ENCODE peak calls at places on chromosomes 1 and 21, in four cellular contexts. J is foreskin fibroblast; T is CD8-positive, alpha-beta T cell; O is colonic mucosa. K is an unnamed sample.

GRCh38 chr1:147824776-147825175 is 64.4 kb upstream of the GJA5 start:
- DNase-seq in T (no peak), O (no peak), J (no peak), K (no peak)

GRCh38 chr1:32464716-32465540 is at the start of gene ZBTB8B:
- DNase-seq in T (peak; percentile 34), J (peak; percentile 68), O (peak; percentile 78), K (peak; percentile 79)

GRCh38 chr21:36589352-36589971 is 109.5 kb upstream of the SIM2 start:
- DNase-seq in J (peak; percentile 74), T (no peak), O (peak; percentile 39), K (peak; percentile 68)

GRCh38 chr1:85421179-85421578 is 43.8 kb downstream of the DDAH1 start:
- DNase-seq in O (no peak), T (no peak), J (no peak), K (no peak)

GRCh38 chr1:155910621-155911121 is 478 bp downstream of the RIT1 start:
- DNase-seq in T (no peak), J (peak; percentile 64), O (peak; percentile 29), K (peak; percentile 44)

GRCh38 chr1:64194168-64195088 is 9.0 kb upstream of the UBE2U start:
- DNase-seq in T (no peak), O (no peak), J (no peak), K (no peak)

GRCh38 chr1:111733183-111733995 is 5.8 kb downstream of the INKA2 start:
- DNase-seq in J (peak; percentile 97), T (no peak), O (peak; percentile 41), K (no peak)

GRCh38 chr1:248696261-248696660 is 6.3 kb downstream of the OR14I1 start:
- DNase-seq in T (no peak), J (no peak), O (peak; percentile 49), K (no peak)

GRCh38 chr1:175597969-175598765 is 145.2 kb downstream of the TNR start:
- DNase-seq in J (peak; percentile 15), T (no peak), O (no peak), K (peak; percentile 68)

GRCh38 chr1:197042676-197043341 is 24.3 kb downstream of the F13B start:
- DNase-seq in T (no peak), J (no peak), O (no peak), K (no peak)

DNA sequence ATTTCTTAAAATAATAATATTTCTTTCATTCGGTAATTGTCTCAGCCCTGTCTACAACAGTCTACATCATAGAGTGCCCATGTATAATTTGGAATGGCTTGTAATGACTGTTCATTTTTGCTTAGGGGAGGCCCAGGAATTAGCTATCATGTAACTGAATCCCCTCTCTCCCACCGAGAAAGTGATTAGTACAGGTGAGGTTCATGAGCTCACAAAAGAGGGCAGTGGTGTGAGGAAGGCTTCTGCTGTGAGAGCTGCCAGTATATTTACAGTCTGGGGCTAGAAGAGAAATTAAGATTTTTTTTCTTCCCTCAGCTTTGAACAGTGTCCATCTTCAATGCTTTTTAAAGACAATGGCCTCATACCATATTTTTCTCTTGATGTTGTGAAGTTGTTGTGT is 340.7 kb downstream of the ADGRL2 start:
- DNase-seq in O (no peak), T (no peak), J (no peak), K (no peak)
- TF ChIP-seq CTCF in O (no peak), T (no peak), J (no peak), K (no peak)

DNA sequence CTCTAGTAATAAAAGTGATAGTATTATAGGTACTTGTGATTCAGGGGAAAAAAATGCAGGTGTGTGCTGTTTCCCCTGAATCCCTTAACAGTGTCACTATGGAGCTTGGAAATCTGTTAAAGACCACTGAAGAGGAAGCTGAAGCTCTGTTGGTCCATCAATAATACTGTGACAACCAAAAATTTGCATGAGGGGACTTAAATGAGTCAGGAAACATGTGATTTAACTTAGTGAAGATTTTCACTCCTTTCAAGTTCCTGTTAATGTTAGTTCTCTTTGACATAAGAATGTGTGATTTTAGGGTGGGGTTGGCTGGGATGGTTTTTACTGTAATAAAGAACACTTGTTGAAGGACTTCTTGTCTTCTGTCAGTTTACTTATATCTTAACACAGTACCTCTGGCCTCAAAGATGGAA is 32.0 kb downstream of the VANGL2 start:
- DNase-seq in T (no peak), J (no peak), O (no peak), K (peak; percentile 45)
- TF ChIP-seq CTCF in T (no peak), J (no peak), O (no peak), K (no peak)

GRCh38 chr1:48084826-48085225 is 87.6 kb upstream of the TRABD2B start:
- DNase-seq in T (no peak), J (no peak), O (peak; percentile 41), K (no peak)
- TF ChIP-seq CTCF in T (no peak), J (no peak), O (no peak), K (no peak)

GRCh38 chr1:28882009-28882628 is 32.2 kb upstream of the EPB41 start:
- DNase-seq in J (peak; percentile 94), T (peak; percentile 78), O (peak; percentile 93), K (peak; percentile 70)
- TF ChIP-seq CTCF in J (peak; percentile 96), T (peak; percentile 87), O (peak; percentile 89), K (peak; percentile 97)

GRCh38 chr21:30348506-30348905 is at the start of gene KRTAP23-1:
- DNase-seq in J (no peak), T (no peak), O (no peak), K (no peak)

GRCh38 chr21:30340714-30341573 is 3.5 kb upstream of the KRTAP27-1 start:
- DNase-seq in J (peak; percentile 25), O (peak; percentile 51), T (peak; percentile 7), K (peak; percentile 3)

GRCh38 chr21:30349572-30349971 is 1.2 kb upstream of the KRTAP23-1 start:
- DNase-seq in T (no peak), J (no peak), O (no peak), K (no peak)

GRCh38 chr21:30345014-30345413 is 3.4 kb downstream of the KRTAP23-1 start:
- DNase-seq in J (no peak), O (no peak), T (no peak), K (no peak)
- TF ChIP-seq CTCF in J (no peak), O (no peak), T (no peak), K (no peak)

DNA sequence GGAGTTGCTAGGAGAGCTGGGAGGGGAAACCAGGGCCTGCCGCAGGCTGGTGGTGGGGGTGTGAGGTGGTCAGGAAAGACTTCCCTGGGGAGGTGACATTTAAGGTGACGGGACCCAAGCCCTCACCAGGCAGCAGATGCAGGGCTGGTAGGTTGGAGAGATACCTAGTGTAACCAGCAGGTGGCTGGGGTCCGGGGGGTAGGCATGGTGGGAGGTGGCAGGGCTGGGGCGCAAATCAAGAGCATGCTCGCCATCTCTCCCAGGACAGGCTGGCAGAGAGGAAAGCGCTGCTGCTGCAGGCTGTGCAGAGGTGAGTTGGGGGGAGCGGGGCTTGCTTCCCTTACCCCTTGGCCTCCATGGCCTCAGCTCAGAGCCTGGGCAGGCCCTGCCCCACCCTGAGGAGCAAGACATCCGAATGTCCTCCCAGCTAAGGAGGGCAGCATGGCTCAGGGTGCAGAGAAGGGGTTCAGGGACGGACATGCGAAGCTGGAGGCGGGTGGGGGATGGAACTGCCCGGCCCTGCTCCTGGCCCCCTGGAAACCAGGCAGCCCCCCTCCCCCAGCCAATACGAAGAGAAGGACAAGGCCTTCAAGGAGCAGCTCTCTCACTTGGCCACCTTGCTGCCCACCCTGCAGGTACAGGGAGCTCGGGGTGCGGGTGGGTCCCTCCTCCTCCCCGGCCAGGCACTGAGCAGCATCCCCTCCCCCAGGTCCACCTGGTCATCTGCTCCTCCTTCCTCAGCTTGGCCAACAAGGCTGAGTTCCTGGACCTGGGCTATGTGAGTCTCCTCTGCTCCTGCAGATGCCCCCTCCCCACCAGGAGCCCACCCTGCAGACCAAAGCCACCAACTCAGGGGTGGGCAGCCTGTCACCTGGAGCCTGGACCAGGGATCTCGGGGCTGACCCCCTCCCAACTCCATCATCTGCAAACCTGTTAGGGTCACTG is 4.0 kb downstream of the RNF207 start:
- DNase-seq in O (peak; percentile 26), T (no peak), J (no peak), K (no peak)
- TF ChIP-seq CTCF in O (no peak), T (no peak), J (no peak), K (peak; percentile 28)

GRCh38 chr1:160888926-160889325 is 3.9 kb upstream of the ITLN1 start:
- DNase-seq in J (no peak), O (no peak), T (no peak), K (no peak)

GRCh38 chr1:160884091-160884490 is 889 bp downstream of the ITLN1 start:
- DNase-seq in J (no peak), T (no peak), O (no peak), K (no peak)

GRCh38 chr1:160885080-160885479 is at the start of gene ITLN1:
- DNase-seq in J (no peak), O (peak; percentile 30), T (no peak), K (no peak)

GRCh38 chr1:160883586-160883985 is 1.4 kb downstream of the ITLN1 start:
- DNase-seq in T (no peak), O (no peak), J (no peak), K (no peak)

GRCh38 chr1:160884579-160884978 is 401 bp downstream of the ITLN1 start:
- DNase-seq in O (no peak), J (no peak), T (no peak), K (no peak)
- TF ChIP-seq CTCF in O (peak; percentile 12), J (no peak), T (peak; percentile 35), K (no peak)

GRCh38 chr21:46347203-46347550 is 23.2 kb downstream of the PCNT start:
- DNase-seq in T (no peak), J (no peak), O (no peak), K (no peak)

GRCh38 chr21:46350571-46350970 is 26.6 kb downstream of the PCNT start:
- DNase-seq in O (no peak), T (no peak), J (no peak), K (no peak)

GRCh38 chr21:46347791-46348381 is 23.9 kb downstream of the PCNT start:
- DNase-seq in T (no peak), J (peak; percentile 3), O (no peak), K (no peak)

GRCh38 chr21:46350981-46351380 is 27.0 kb downstream of the PCNT start:
- DNase-seq in J (no peak), O (no peak), T (no peak), K (no peak)

GRCh38 chr21:46349134-46349760 is 25.3 kb downstream of the PCNT start:
- DNase-seq in J (no peak), O (no peak), T (no peak), K (no peak)
- TF ChIP-seq CTCF in J (no peak), O (no peak), T (no peak), K (no peak)

GRCh38 chr1:68383092-68383491 is 66.7 kb downstream of the RPE65 start:
- DNase-seq in J (no peak), T (no peak), O (no peak), K (no peak)
- TF ChIP-seq CTCF in J (no peak), T (no peak), O (no peak), K (no peak)